ENCODE peak calls at places on chromosomes 16 and 17, in five cellular contexts. V, M, Z, G and N are unnamed samples.

GRCh38 chr17:58532555-58532951 is 18.1 kb upstream of the MTMR4 start:
- DNase-seq in M (no peak), G (no peak), Z (no peak), V (no peak), N (no peak)

GRCh38 chr16:56136256-56136655 is 55.0 kb upstream of the GNAO1 start:
- DNase-seq in M (no peak), V (no peak), Z (peak), G (no peak), N (no peak)

GRCh38 chr17:360141-360705 is 7.6 kb upstream of the RPH3AL start:
- DNase-seq in G (no peak), Z (no peak), M (no peak), V (no peak), N (no peak)

GRCh38 chr17:7552621-7553051 is 3.8 kb downstream of the TNFSF12 start:
- DNase-seq in M (no peak), V (no peak), Z (no peak), G (no peak), N (no peak)

GRCh38 chr16:17409894-17410293 is 60.9 kb downstream of the XYLT1 start:
- DNase-seq in Z (no peak), V (no peak), G (no peak), M (no peak), N (no peak)

GRCh38 chr17:78952706-78953105 is 27.0 kb downstream of the LGALS3BP start:
- DNase-seq in Z (no peak), V (no peak), M (no peak), G (no peak), N (no peak)

GRCh38 chr17:41500131-41500911 is 5.1 kb downstream of the KRT13 start:
- DNase-seq in Z (no peak), V (no peak), G (no peak), M (no peak), N (no peak)

GRCh38 chr17:83128306-83129240 is 49.2 kb downstream of the METRNL start:
- DNase-seq in G (no peak), V (no peak), M (no peak), Z (no peak), N (no peak)

GRCh38 chr16:68432701-68433100 is 15.6 kb downstream of the SMPD3 start:
- DNase-seq in G (no peak), Z (no peak), M (no peak), V (no peak), N (no peak)

GRCh38 chr16:68434654-68435210 is 13.6 kb downstream of the SMPD3 start:
- DNase-seq in G (no peak), V (no peak), Z (no peak), M (no peak), N (no peak)

GRCh38 chr16:68433316-68433715 is 15.0 kb downstream of the SMPD3 start:
- DNase-seq in Z (no peak), G (no peak), V (no peak), M (no peak), N (no peak)

GRCh38 chr16:68436581-68436980 is 11.7 kb downstream of the SMPD3 start:
- DNase-seq in G (peak), V (no peak), M (no peak), Z (no peak), N (no peak)
- TF ChIP-seq CTCF in G (peak), V (no peak), M (peak), Z (peak), N (peak)

GRCh38 chr16:46690281-46691178 is 1.1 kb downstream of the ORC6 start:
- DNase-seq in V (no peak), M (no peak), G (no peak), Z (no peak), N (no peak)

GRCh38 chr16:46688657-46689491 is at the start of gene VPS35:
- DNase-seq in V (peak), M (peak), Z (peak), G (peak), N (peak)

GRCh38 chr16:46688101-46688656 is 799 bp downstream of the VPS35 start:
- DNase-seq in V (no peak), G (no peak), M (no peak), Z (no peak), N (no peak)

GRCh38 chr16:46691720-46692119 is 2.3 kb downstream of the ORC6 start:
- DNase-seq in V (no peak), Z (no peak), G (no peak), M (no peak), N (no peak)

GRCh38 chr16:46689492-46690280 is at the start of gene ORC6:
- DNase-seq in V (peak), G (peak), Z (peak), M (peak), N (peak)
- TF ChIP-seq CTCF in V (peak), G (peak), Z (peak), M (peak), N (peak)

DNA sequence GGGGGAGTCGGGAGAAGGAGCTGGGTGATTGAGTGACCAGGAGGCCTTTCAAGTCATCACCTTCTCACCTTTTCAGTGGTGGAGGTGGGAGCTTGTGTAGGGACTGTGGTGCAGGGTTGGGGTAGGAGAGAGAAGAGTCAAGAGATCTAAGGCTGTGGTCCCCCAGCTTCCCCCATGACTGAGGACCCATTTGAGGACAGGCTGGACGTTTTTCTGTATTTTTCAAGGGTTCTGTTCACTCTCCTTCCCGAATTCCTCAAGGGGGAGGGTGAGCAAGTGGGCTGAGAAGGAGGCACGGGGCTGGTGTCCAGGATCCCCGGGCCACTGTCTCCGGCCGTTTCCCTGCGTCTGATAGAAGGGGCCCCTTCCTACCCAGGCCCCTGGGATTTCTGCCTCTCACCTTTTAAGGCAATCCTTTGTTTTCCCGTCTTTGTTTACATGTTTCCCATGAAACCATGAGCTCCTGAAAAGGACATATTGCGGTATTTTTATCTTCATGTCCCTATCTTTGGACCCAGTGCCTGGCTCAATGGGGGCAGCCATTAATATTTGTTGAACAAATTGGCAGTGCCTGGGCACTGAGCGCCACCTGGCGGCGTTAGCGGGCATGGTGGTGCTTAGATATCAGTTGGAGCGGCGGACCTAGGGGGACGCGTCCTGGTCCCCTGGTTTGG is 9.2 kb upstream of the CD300A start:
- DNase-seq in V (no peak), M (peak), G (peak), Z (peak), N (peak)
- TF ChIP-seq CTCF in V (peak), M (peak), G (peak), Z (peak), N (peak)

GRCh38 chr17:74961657-74962360 is 10.8 kb downstream of the HID1 start:
- DNase-seq in V (peak), M (peak), G (peak), Z (peak), N (peak)

GRCh38 chr17:74962622-74963394 is 9.8 kb downstream of the HID1 start:
- DNase-seq in M (no peak), V (no peak), Z (no peak), G (no peak), N (no peak)

GRCh38 chr17:74964246-74964761 is 8.3 kb downstream of the HID1 start:
- DNase-seq in V (no peak), M (no peak), G (no peak), Z (no peak), N (no peak)

GRCh38 chr17:74964988-74965622 is 7.5 kb downstream of the HID1 start:
- DNase-seq in M (no peak), V (no peak), Z (no peak), G (no peak), N (no peak)

DNA sequence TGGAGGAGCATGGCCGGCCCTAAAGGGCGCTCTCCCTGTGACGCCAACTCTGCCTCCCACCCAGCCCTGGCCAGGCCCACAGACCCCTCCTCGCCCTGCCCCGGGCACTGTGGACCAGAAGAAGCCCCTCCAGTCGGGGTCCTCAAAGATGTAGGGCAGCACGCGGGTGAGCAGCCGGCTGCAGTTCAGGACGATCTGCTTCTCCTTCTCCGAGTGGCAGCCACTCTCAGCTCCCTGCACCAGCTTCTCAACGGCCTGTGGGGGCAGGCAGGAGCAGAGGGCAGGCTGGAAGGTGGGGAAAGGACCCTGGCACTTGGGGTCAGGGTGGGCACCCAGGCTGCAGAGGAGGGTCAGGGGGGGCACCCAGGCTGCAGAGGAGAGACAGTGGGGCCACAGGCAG is 8.9 kb downstream of the HID1 start:
- DNase-seq in V (no peak), G (peak), M (no peak), Z (no peak), N (no peak)
- TF ChIP-seq CTCF in V (peak), G (peak), M (no peak), Z (peak), N (peak)

GRCh38 chr17:75919611-75920010 is 14.9 kb upstream of the MRPL38 start:
- DNase-seq in V (no peak), M (no peak), G (no peak), Z (no peak), N (no peak)
- TF ChIP-seq CTCF in V (no peak), M (no peak), G (no peak), Z (no peak), N (no peak)